ENCODE peak calls at places on chromosomes 13 and 19, in eight cellular contexts. One of them, this sample, is unnamed.

GRCh38 chr19:1154731-1155351 is 19.2 kb downstream of the SBNO2 start:
- DNase-seq in H9: no peak
- DNase-seq in CD8-positive, alpha-beta T cell: no peak
- DNase-seq in fibroblast of pulmonary artery: peak; percentile 95
- DNase-seq in HAP-1: no peak
- DNase-seq in AG10803: peak; percentile 92
- DNase-seq in RWPE1: peak; percentile 80
- DNase-seq in psoas muscle: peak; percentile 95
- DNase-seq in this sample: no peak

GRCh38 chr13:75635101-75635620 is 969 bp upstream of the LMO7 start:
- DNase-seq in H9: peak; percentile 46
- DNase-seq in CD8-positive, alpha-beta T cell: no peak
- DNase-seq in fibroblast of pulmonary artery: no peak
- DNase-seq in HAP-1: no peak
- DNase-seq in AG10803: no peak
- DNase-seq in RWPE1: no peak
- DNase-seq in psoas muscle: no peak
- DNase-seq in this sample: no peak

GRCh38 chr19:32309711-32310390 is 35.6 kb upstream of the ZNF507 start:
- DNase-seq in H9: no peak
- DNase-seq in CD8-positive, alpha-beta T cell: no peak
- DNase-seq in fibroblast of pulmonary artery: no peak
- DNase-seq in HAP-1: no peak
- DNase-seq in AG10803: peak; percentile 8
- DNase-seq in RWPE1: no peak
- DNase-seq in psoas muscle: no peak
- DNase-seq in this sample: no peak

GRCh38 chr13:79837741-79838450 is 356.9 kb downstream of the NDFIP2 start:
- DNase-seq in H9: no peak
- DNase-seq in CD8-positive, alpha-beta T cell: no peak
- DNase-seq in fibroblast of pulmonary artery: peak; percentile 56
- DNase-seq in HAP-1: no peak
- DNase-seq in AG10803: peak; percentile 58
- DNase-seq in RWPE1: no peak
- DNase-seq in psoas muscle: no peak
- DNase-seq in this sample: no peak

GRCh38 chr13:108525867-108526266 is 103.5 kb upstream of the MYO16 start:
- DNase-seq in H9: no peak
- DNase-seq in CD8-positive, alpha-beta T cell: no peak
- DNase-seq in fibroblast of pulmonary artery: no peak
- DNase-seq in HAP-1: no peak
- DNase-seq in AG10803: no peak
- DNase-seq in RWPE1: no peak
- DNase-seq in psoas muscle: no peak
- DNase-seq in this sample: no peak

GRCh38 chr19:43774103-43774939 is 6.5 kb downstream of the KCNN4 start:
- DNase-seq in H9: peak; percentile 87
- DNase-seq in CD8-positive, alpha-beta T cell: no peak
- DNase-seq in fibroblast of pulmonary artery: peak; percentile 57
- DNase-seq in HAP-1: no peak
- DNase-seq in AG10803: peak; percentile 66
- DNase-seq in RWPE1: no peak
- DNase-seq in psoas muscle: peak; percentile 68
- DNase-seq in this sample: peak; percentile 34

GRCh38 chr13:108361769-108362168 is 92.3 kb downstream of the TNFSF13B start:
- DNase-seq in H9: no peak
- DNase-seq in CD8-positive, alpha-beta T cell: no peak
- DNase-seq in fibroblast of pulmonary artery: no peak
- DNase-seq in HAP-1: no peak
- DNase-seq in AG10803: no peak
- DNase-seq in RWPE1: no peak
- DNase-seq in psoas muscle: no peak
- DNase-seq in this sample: no peak

GRCh38 chr19:8552810-8553209 is 24.4 kb downstream of the MYO1F start:
- DNase-seq in H9: peak; percentile 58
- DNase-seq in CD8-positive, alpha-beta T cell: no peak
- DNase-seq in fibroblast of pulmonary artery: peak; percentile 51
- DNase-seq in HAP-1: peak; percentile 56
- DNase-seq in AG10803: peak; percentile 9
- DNase-seq in RWPE1: peak; percentile 41
- DNase-seq in psoas muscle: no peak
- DNase-seq in this sample: no peak

GRCh38 chr13:93017493-93018112 is 209.0 kb upstream of the GPC6 start:
- DNase-seq in H9: no peak
- DNase-seq in CD8-positive, alpha-beta T cell: no peak
- DNase-seq in fibroblast of pulmonary artery: no peak
- DNase-seq in HAP-1: no peak
- DNase-seq in AG10803: no peak
- DNase-seq in RWPE1: no peak
- DNase-seq in psoas muscle: no peak
- DNase-seq in this sample: no peak

GRCh38 chr13:25493930-25494707 is 122.3 kb downstream of the ATP8A2 start:
- DNase-seq in H9: peak; percentile 52
- DNase-seq in CD8-positive, alpha-beta T cell: no peak
- DNase-seq in fibroblast of pulmonary artery: no peak
- DNase-seq in HAP-1: peak; percentile 23
- DNase-seq in AG10803: no peak
- DNase-seq in RWPE1: no peak
- DNase-seq in psoas muscle: no peak
- DNase-seq in this sample: no peak

GRCh38 chr19:55437410-55437809 is 5.7 kb downstream of the SHISA7 start:
- DNase-seq in H9: peak; percentile 88
- DNase-seq in CD8-positive, alpha-beta T cell: no peak
- DNase-seq in fibroblast of pulmonary artery: peak; percentile 73
- DNase-seq in HAP-1: peak; percentile 84
- DNase-seq in AG10803: peak; percentile 39
- DNase-seq in RWPE1: peak; percentile 78
- DNase-seq in psoas muscle: peak; percentile 44
- DNase-seq in this sample: no peak

GRCh38 chr13:48356750-48357149 is 53.2 kb downstream of the RB1 start:
- DNase-seq in H9: no peak
- DNase-seq in CD8-positive, alpha-beta T cell: no peak
- DNase-seq in fibroblast of pulmonary artery: no peak
- DNase-seq in HAP-1: no peak
- DNase-seq in AG10803: no peak
- DNase-seq in RWPE1: no peak
- DNase-seq in psoas muscle: no peak
- DNase-seq in this sample: no peak

GRCh38 chr13:33910267-33910666 is 92.3 kb downstream of the RFC3 start:
- DNase-seq in H9: no peak
- DNase-seq in CD8-positive, alpha-beta T cell: no peak
- DNase-seq in fibroblast of pulmonary artery: no peak
- DNase-seq in HAP-1: no peak
- DNase-seq in AG10803: no peak
- DNase-seq in RWPE1: no peak
- DNase-seq in psoas muscle: no peak
- DNase-seq in this sample: no peak

GRCh38 chr19:35903550-35904179 is 1.3 kb downstream of the HCST start:
- DNase-seq in H9: peak; percentile 91
- DNase-seq in CD8-positive, alpha-beta T cell: peak; percentile 88
- DNase-seq in fibroblast of pulmonary artery: peak; percentile 58
- DNase-seq in HAP-1: peak; percentile 79
- DNase-seq in AG10803: peak; percentile 79
- DNase-seq in RWPE1: peak; percentile 33
- DNase-seq in psoas muscle: peak; percentile 69
- DNase-seq in this sample: peak; percentile 87

GRCh38 chr19:46513461-46514236 is 18.0 kb upstream of the PNMA8B start:
- DNase-seq in H9: peak; percentile 89
- DNase-seq in CD8-positive, alpha-beta T cell: peak; percentile 78
- DNase-seq in fibroblast of pulmonary artery: peak; percentile 77
- DNase-seq in HAP-1: peak; percentile 94
- DNase-seq in AG10803: peak; percentile 73
- DNase-seq in RWPE1: peak; percentile 63
- DNase-seq in psoas muscle: peak; percentile 82
- DNase-seq in this sample: peak; percentile 74

GRCh38 chr13:114286808-114287207 is 5.4 kb downstream of the UPF3A start:
- DNase-seq in H9: no peak
- DNase-seq in CD8-positive, alpha-beta T cell: no peak
- DNase-seq in fibroblast of pulmonary artery: peak; percentile 13
- DNase-seq in HAP-1: no peak
- DNase-seq in AG10803: peak; percentile 47
- DNase-seq in RWPE1: no peak
- DNase-seq in psoas muscle: no peak
- DNase-seq in this sample: no peak

GRCh38 chr19:30096596-30097370 is 154.7 kb downstream of the URI1 start:
- DNase-seq in H9: no peak
- DNase-seq in CD8-positive, alpha-beta T cell: no peak
- DNase-seq in fibroblast of pulmonary artery: no peak
- DNase-seq in HAP-1: no peak
- DNase-seq in AG10803: no peak
- DNase-seq in RWPE1: no peak
- DNase-seq in psoas muscle: no peak
- DNase-seq in this sample: no peak

GRCh38 chr13:44573790-44574465 is 2.2 kb downstream of the TSC22D1 start:
- DNase-seq in H9: peak; percentile 55
- DNase-seq in CD8-positive, alpha-beta T cell: no peak
- DNase-seq in fibroblast of pulmonary artery: peak; percentile 62
- DNase-seq in HAP-1: peak; percentile 58
- DNase-seq in AG10803: peak; percentile 67
- DNase-seq in RWPE1: no peak
- DNase-seq in psoas muscle: no peak
- DNase-seq in this sample: no peak

This sample was measured in B cell.